ENCODE peak calls at places on chromosomes 11 and 22, in nine cellular contexts. F, J, P, G, E, M, X, B and Z are unnamed samples.

GRCh38 chr11:2259897-2260451 is 10.4 kb downstream of the ASCL2 start:
- DNase-seq in F (no peak), J (no peak), P (no peak), G (no peak), E (no peak), M (no peak), X (no peak), B (no peak), Z (no peak)

GRCh38 chr11:129950319-129951034 is 52.2 kb downstream of the PRDM10 start:
- DNase-seq in F (peak), J (no peak), P (no peak), G (no peak), E (no peak), M (no peak), X (peak), B (peak), Z (no peak)

GRCh38 chr22:38549106-38549884 is 20.7 kb downstream of the DMC1 start:
- DNase-seq in F (no peak), J (no peak), P (no peak), G (peak), E (no peak), M (no peak), X (no peak), B (no peak), Z (no peak)

GRCh38 chr11:120271672-120272071 is 31.7 kb downstream of the POU2F3 start:
- DNase-seq in F (no peak), J (no peak), P (no peak), G (peak), E (no peak), M (no peak), X (no peak), B (no peak), Z (no peak)

GRCh38 chr11:121478226-121478894 is 25.6 kb upstream of the SORL1-AS1 start:
- DNase-seq in F (no peak), J (no peak), P (no peak), G (peak), E (no peak), M (no peak), X (no peak), B (no peak), Z (no peak)

GRCh38 chr11:68673291-68673930 is 10.9 kb upstream of the GAL start:
- DNase-seq in F (no peak), J (no peak), P (no peak), G (no peak), E (no peak), M (peak), X (no peak), B (no peak), Z (no peak)

GRCh38 chr11:64067257-64067993 is 31.7 kb downstream of the FLRT1 start:
- DNase-seq in F (no peak), J (no peak), P (no peak), G (no peak), E (no peak), M (no peak), X (no peak), B (no peak), Z (no peak)

GRCh38 chr22:27987557-27987956 is 68.5 kb upstream of the PITPNB start:
- DNase-seq in F (no peak), J (no peak), P (peak), G (no peak), E (no peak), M (no peak), X (no peak), B (no peak), Z (no peak)

GRCh38 chr22:39468487-39469325 is 11.9 kb downstream of the MGAT3 start:
- DNase-seq in F (no peak), J (no peak), P (no peak), G (no peak), E (no peak), M (no peak), X (no peak), B (no peak), Z (no peak)

GRCh38 chr11:118341749-118342489 is 586 bp downstream of the CD3D start:
- DNase-seq in F (no peak), J (no peak), P (no peak), G (peak), E (no peak), M (no peak), X (no peak), B (no peak), Z (no peak)

GRCh38 chr11:95950905-95951304 is 27.0 kb upstream of the MTMR2 start:
- DNase-seq in F (no peak), J (no peak), P (no peak), G (no peak), E (no peak), M (no peak), X (no peak), B (no peak), Z (no peak)

GRCh38 chr22:19174106-19175025 is 4.2 kb downstream of the SLC25A1 start:
- DNase-seq in F (no peak), J (peak), P (peak), G (peak), E (no peak), M (no peak), X (no peak), B (peak), Z (no peak)

GRCh38 chr11:70567680-70568503 is 169.6 kb downstream of the CTTN start:
- DNase-seq in F (no peak), J (no peak), P (peak), G (peak), E (no peak), M (peak), X (no peak), B (peak), Z (no peak)

GRCh38 chr22:17783317-17783716 is 9.0 kb upstream of the BID start:
- DNase-seq in F (no peak), J (no peak), P (no peak), G (no peak), E (no peak), M (no peak), X (no peak), B (no peak), Z (no peak)